ENCODE peak calls at places on chromosomes 16 and 17, in six cellular contexts. One of them, this sample, is unnamed.

GRCh38 chr17:79930786-79931516 is 91.7 kb upstream of the CBX4 start:
- DNase-seq in CD4-positive, alpha-beta T cell: no peak
- DNase-seq in adrenal gland: no peak
- DNase-seq in IMR-90: no peak
- DNase-seq in coronary artery: no peak
- DNase-seq in fibroblast of mammary gland: no peak
- DNase-seq in this sample: no peak

GRCh38 chr16:85615852-85616607 is 2.9 kb downstream of the GSE1 start:
- DNase-seq in CD4-positive, alpha-beta T cell: peak
- DNase-seq in adrenal gland: peak
- DNase-seq in IMR-90: peak
- DNase-seq in coronary artery: peak
- DNase-seq in fibroblast of mammary gland: peak
- DNase-seq in this sample: peak

GRCh38 chr17:41792835-41793748 is 6.6 kb upstream of the JUP start:
- DNase-seq in CD4-positive, alpha-beta T cell: no peak
- DNase-seq in adrenal gland: no peak
- DNase-seq in IMR-90: peak
- DNase-seq in coronary artery: peak
- DNase-seq in fibroblast of mammary gland: no peak
- DNase-seq in this sample: peak

GRCh38 chr17:65173284-65173793 is 36.2 kb downstream of the RGS9 start:
- DNase-seq in CD4-positive, alpha-beta T cell: peak
- DNase-seq in adrenal gland: peak
- DNase-seq in IMR-90: peak
- DNase-seq in coronary artery: no peak
- DNase-seq in fibroblast of mammary gland: peak
- DNase-seq in this sample: peak

GRCh38 chr16:77840623-77841274 is 52.4 kb downstream of the VAT1L start:
- DNase-seq in CD4-positive, alpha-beta T cell: no peak
- DNase-seq in adrenal gland: no peak
- DNase-seq in IMR-90: peak
- DNase-seq in coronary artery: no peak
- DNase-seq in fibroblast of mammary gland: no peak
- DNase-seq in this sample: no peak

GRCh38 chr17:36616391-36617029 is 15.1 kb downstream of the MRM1 start:
- DNase-seq in CD4-positive, alpha-beta T cell: no peak
- DNase-seq in adrenal gland: no peak
- DNase-seq in IMR-90: no peak
- DNase-seq in coronary artery: no peak
- DNase-seq in fibroblast of mammary gland: no peak
- DNase-seq in this sample: no peak

GRCh38 chr17:48617515-48618365 is 2.6 kb upstream of the HOXB8 start:
- DNase-seq in CD4-positive, alpha-beta T cell: no peak
- DNase-seq in adrenal gland: no peak
- DNase-seq in IMR-90: no peak
- DNase-seq in coronary artery: no peak
- DNase-seq in fibroblast of mammary gland: no peak
- DNase-seq in this sample: no peak

GRCh38 chr16:53417011-53417410 is 17.3 kb upstream of the RBL2 start:
- DNase-seq in CD4-positive, alpha-beta T cell: no peak
- DNase-seq in adrenal gland: no peak
- DNase-seq in IMR-90: peak
- DNase-seq in coronary artery: no peak
- DNase-seq in fibroblast of mammary gland: peak
- DNase-seq in this sample: no peak

GRCh38 chr16:5693426-5693825 is 595.8 kb upstream of the EEF2KMT start:
- DNase-seq in CD4-positive, alpha-beta T cell: no peak
- DNase-seq in adrenal gland: no peak
- DNase-seq in IMR-90: no peak
- DNase-seq in coronary artery: no peak
- DNase-seq in fibroblast of mammary gland: no peak
- DNase-seq in this sample: no peak

GRCh38 chr17:50279181-50279526 is 4.9 kb downstream of the TMEM92 start:
- DNase-seq in CD4-positive, alpha-beta T cell: no peak
- DNase-seq in adrenal gland: no peak
- DNase-seq in IMR-90: peak
- DNase-seq in coronary artery: no peak
- DNase-seq in fibroblast of mammary gland: peak
- DNase-seq in this sample: peak

GRCh38 chr16:907361-907760 is 63.4 kb downstream of the LMF1 start:
- DNase-seq in CD4-positive, alpha-beta T cell: no peak
- DNase-seq in adrenal gland: no peak
- DNase-seq in IMR-90: no peak
- DNase-seq in coronary artery: no peak
- DNase-seq in fibroblast of mammary gland: no peak
- DNase-seq in this sample: no peak

GRCh38 chr16:81885976-81886586 is 107.0 kb downstream of the PLCG2 start:
- DNase-seq in CD4-positive, alpha-beta T cell: no peak
- DNase-seq in adrenal gland: no peak
- DNase-seq in IMR-90: peak
- DNase-seq in coronary artery: no peak
- DNase-seq in fibroblast of mammary gland: peak
- DNase-seq in this sample: peak

GRCh38 chr16:73215482-73216377 is 167.8 kb upstream of the ZFHX3 start:
- DNase-seq in CD4-positive, alpha-beta T cell: no peak
- DNase-seq in adrenal gland: no peak
- DNase-seq in IMR-90: peak
- DNase-seq in coronary artery: no peak
- DNase-seq in fibroblast of mammary gland: peak
- DNase-seq in this sample: no peak

GRCh38 chr17:66679631-66680517 is 155.0 kb upstream of the CACNG5 start:
- DNase-seq in CD4-positive, alpha-beta T cell: no peak
- DNase-seq in adrenal gland: no peak
- DNase-seq in IMR-90: no peak
- DNase-seq in coronary artery: peak
- DNase-seq in fibroblast of mammary gland: no peak
- DNase-seq in this sample: no peak

GRCh38 chr16:19857593-19857992 is 27.1 kb downstream of the GPRC5B start:
- DNase-seq in CD4-positive, alpha-beta T cell: no peak
- DNase-seq in adrenal gland: no peak
- DNase-seq in IMR-90: no peak
- DNase-seq in coronary artery: no peak
- DNase-seq in fibroblast of mammary gland: no peak
- DNase-seq in this sample: no peak

GRCh38 chr17:81859906-81860755 is at the start of gene P4HB:
- DNase-seq in CD4-positive, alpha-beta T cell: no peak
- DNase-seq in adrenal gland: peak
- DNase-seq in IMR-90: no peak
- DNase-seq in coronary artery: no peak
- DNase-seq in fibroblast of mammary gland: no peak
- DNase-seq in this sample: peak

GRCh38 chr17:7064248-7064647 is 15.8 kb downstream of the CLEC10A start:
- DNase-seq in CD4-positive, alpha-beta T cell: no peak
- DNase-seq in adrenal gland: no peak
- DNase-seq in IMR-90: no peak
- DNase-seq in coronary artery: no peak
- DNase-seq in fibroblast of mammary gland: peak
- DNase-seq in this sample: no peak

GRCh38 chr16:10976663-10977062 is 32.3 kb downstream of the CLEC16A start:
- DNase-seq in CD4-positive, alpha-beta T cell: no peak
- DNase-seq in adrenal gland: no peak
- DNase-seq in IMR-90: no peak
- DNase-seq in coronary artery: no peak
- DNase-seq in fibroblast of mammary gland: no peak
- DNase-seq in this sample: no peak

GRCh38 chr16:62638324-62638911 is 602.2 kb upstream of the CDH8 start:
- DNase-seq in CD4-positive, alpha-beta T cell: no peak
- DNase-seq in adrenal gland: no peak
- DNase-seq in IMR-90: no peak
- DNase-seq in coronary artery: no peak
- DNase-seq in fibroblast of mammary gland: no peak
- DNase-seq in this sample: no peak

GRCh38 chr17:40540448-40540847 is 24.8 kb downstream of the CCR7 start:
- DNase-seq in CD4-positive, alpha-beta T cell: peak
- DNase-seq in adrenal gland: peak
- DNase-seq in IMR-90: no peak
- DNase-seq in coronary artery: no peak
- DNase-seq in fibroblast of mammary gland: no peak
- DNase-seq in this sample: no peak

GRCh38 chr17:10120749-10121148 is 77.7 kb downstream of the GAS7 start:
- DNase-seq in CD4-positive, alpha-beta T cell: no peak
- DNase-seq in adrenal gland: no peak
- DNase-seq in IMR-90: peak
- DNase-seq in coronary artery: no peak
- DNase-seq in fibroblast of mammary gland: no peak
- DNase-seq in this sample: no peak

GRCh38 chr17:5870231-5870953 is 199.8 kb upstream of the WSCD1 start:
- DNase-seq in CD4-positive, alpha-beta T cell: no peak
- DNase-seq in adrenal gland: no peak
- DNase-seq in IMR-90: no peak
- DNase-seq in coronary artery: no peak
- DNase-seq in fibroblast of mammary gland: no peak
- DNase-seq in this sample: no peak

GRCh38 chr17:614637-615546 is 99.7 kb downstream of the VPS53 start:
- DNase-seq in CD4-positive, alpha-beta T cell: no peak
- DNase-seq in adrenal gland: peak
- DNase-seq in IMR-90: peak
- DNase-seq in coronary artery: peak
- DNase-seq in fibroblast of mammary gland: peak
- DNase-seq in this sample: no peak

GRCh38 chr17:53150101-53150698 is 672.5 kb upstream of the KIF2B start:
- DNase-seq in CD4-positive, alpha-beta T cell: no peak
- DNase-seq in adrenal gland: no peak
- DNase-seq in IMR-90: no peak
- DNase-seq in coronary artery: no peak
- DNase-seq in fibroblast of mammary gland: no peak
- DNase-seq in this sample: no peak

GRCh38 chr17:79519152-79519523 is 91.7 kb downstream of the RBFOX3 start:
- DNase-seq in CD4-positive, alpha-beta T cell: no peak
- DNase-seq in adrenal gland: no peak
- DNase-seq in IMR-90: no peak
- DNase-seq in coronary artery: no peak
- DNase-seq in fibroblast of mammary gland: no peak
- DNase-seq in this sample: no peak

GRCh38 chr17:38320482-38320881 is 23.3 kb downstream of the GPR179 start:
- DNase-seq in CD4-positive, alpha-beta T cell: no peak
- DNase-seq in adrenal gland: no peak
- DNase-seq in IMR-90: no peak
- DNase-seq in coronary artery: peak
- DNase-seq in fibroblast of mammary gland: no peak
- DNase-seq in this sample: peak
- TF ChIP-seq CTCF in CD4-positive, alpha-beta T cell: no peak
- TF ChIP-seq CTCF in adrenal gland: no peak
- TF ChIP-seq CTCF in IMR-90: no peak
- TF ChIP-seq CTCF in coronary artery: no peak
- TF ChIP-seq CTCF in fibroblast of mammary gland: no peak
- TF ChIP-seq CTCF in this sample: no peak

GRCh38 chr17:55964191-55964590 is 189.1 kb upstream of the ANKFN1 start:
- DNase-seq in CD4-positive, alpha-beta T cell: no peak
- DNase-seq in adrenal gland: no peak
- DNase-seq in IMR-90: no peak
- DNase-seq in coronary artery: no peak
- DNase-seq in fibroblast of mammary gland: no peak
- DNase-seq in this sample: no peak
- TF ChIP-seq CTCF in CD4-positive, alpha-beta T cell: no peak
- TF ChIP-seq CTCF in adrenal gland: no peak
- TF ChIP-seq CTCF in IMR-90: no peak
- TF ChIP-seq CTCF in coronary artery: no peak
- TF ChIP-seq CTCF in fibroblast of mammary gland: no peak
- TF ChIP-seq CTCF in this sample: no peak

GRCh38 chr16:13102401-13102800 is 201.0 kb downstream of the SHISA9 start:
- DNase-seq in CD4-positive, alpha-beta T cell: no peak
- DNase-seq in adrenal gland: no peak
- DNase-seq in IMR-90: no peak
- DNase-seq in coronary artery: no peak
- DNase-seq in fibroblast of mammary gland: no peak
- DNase-seq in this sample: no peak

GRCh38 chr16:13099822-13100221 is 198.4 kb downstream of the SHISA9 start:
- DNase-seq in CD4-positive, alpha-beta T cell: no peak
- DNase-seq in adrenal gland: no peak
- DNase-seq in IMR-90: no peak
- DNase-seq in coronary artery: no peak
- DNase-seq in fibroblast of mammary gland: no peak
- DNase-seq in this sample: no peak

GRCh38 chr16:13098536-13098935 is 197.1 kb downstream of the SHISA9 start:
- DNase-seq in CD4-positive, alpha-beta T cell: no peak
- DNase-seq in adrenal gland: no peak
- DNase-seq in IMR-90: no peak
- DNase-seq in coronary artery: no peak
- DNase-seq in fibroblast of mammary gland: peak
- DNase-seq in this sample: no peak

GRCh38 chr16:13101828-13102227 is 200.4 kb downstream of the SHISA9 start:
- DNase-seq in CD4-positive, alpha-beta T cell: no peak
- DNase-seq in adrenal gland: no peak
- DNase-seq in IMR-90: no peak
- DNase-seq in coronary artery: no peak
- DNase-seq in fibroblast of mammary gland: no peak
- DNase-seq in this sample: no peak

GRCh38 chr16:13100970-13101369 is 199.6 kb downstream of the SHISA9 start:
- DNase-seq in CD4-positive, alpha-beta T cell: no peak
- DNase-seq in adrenal gland: no peak
- DNase-seq in IMR-90: no peak
- DNase-seq in coronary artery: no peak
- DNase-seq in fibroblast of mammary gland: no peak
- DNase-seq in this sample: no peak
- TF ChIP-seq CTCF in CD4-positive, alpha-beta T cell: no peak
- TF ChIP-seq CTCF in adrenal gland: no peak
- TF ChIP-seq CTCF in IMR-90: no peak
- TF ChIP-seq CTCF in coronary artery: no peak
- TF ChIP-seq CTCF in fibroblast of mammary gland: no peak
- TF ChIP-seq CTCF in this sample: no peak

GRCh38 chr16:87186440-87186839 is 130.8 kb downstream of the C16orf95 start:
- DNase-seq in CD4-positive, alpha-beta T cell: no peak
- DNase-seq in adrenal gland: no peak
- DNase-seq in IMR-90: no peak
- DNase-seq in coronary artery: no peak
- DNase-seq in fibroblast of mammary gland: no peak
- DNase-seq in this sample: no peak

GRCh38 chr16:87186876-87187533 is 130.2 kb downstream of the C16orf95 start:
- DNase-seq in CD4-positive, alpha-beta T cell: no peak
- DNase-seq in adrenal gland: no peak
- DNase-seq in IMR-90: no peak
- DNase-seq in coronary artery: no peak
- DNase-seq in fibroblast of mammary gland: no peak
- DNase-seq in this sample: no peak

GRCh38 chr16:87183647-87184046 is 133.5 kb downstream of the C16orf95 start:
- DNase-seq in CD4-positive, alpha-beta T cell: no peak
- DNase-seq in adrenal gland: no peak
- DNase-seq in IMR-90: no peak
- DNase-seq in coronary artery: no peak
- DNase-seq in fibroblast of mammary gland: no peak
- DNase-seq in this sample: no peak

GRCh38 chr16:87185983-87186382 is 131.2 kb downstream of the C16orf95 start:
- DNase-seq in CD4-positive, alpha-beta T cell: no peak
- DNase-seq in adrenal gland: no peak
- DNase-seq in IMR-90: no peak
- DNase-seq in coronary artery: no peak
- DNase-seq in fibroblast of mammary gland: no peak
- DNase-seq in this sample: no peak

DNA sequence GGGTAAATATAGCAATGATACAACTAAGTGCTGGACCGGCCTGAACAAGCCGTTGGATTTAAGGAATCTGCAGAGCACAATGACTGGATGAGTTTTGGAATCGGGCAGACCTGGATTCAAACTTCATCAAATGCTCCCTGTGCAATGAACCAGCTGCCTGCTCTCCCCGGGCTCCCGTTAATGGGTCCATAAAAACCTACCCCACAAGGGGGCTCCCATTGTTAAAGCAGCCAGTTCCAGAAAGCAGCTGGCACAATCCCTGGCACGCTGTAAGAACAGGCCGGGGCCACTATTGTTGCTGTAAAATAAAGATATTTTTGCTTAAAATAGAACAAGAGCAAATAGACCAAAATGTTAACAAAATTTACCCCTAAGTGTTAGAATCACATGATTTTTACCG is 131.9 kb downstream of the C16orf95 start:
- DNase-seq in CD4-positive, alpha-beta T cell: no peak
- DNase-seq in adrenal gland: no peak
- DNase-seq in IMR-90: no peak
- DNase-seq in coronary artery: no peak
- DNase-seq in fibroblast of mammary gland: no peak
- DNase-seq in this sample: no peak
- TF ChIP-seq CTCF in CD4-positive, alpha-beta T cell: no peak
- TF ChIP-seq CTCF in adrenal gland: no peak
- TF ChIP-seq CTCF in IMR-90: peak
- TF ChIP-seq CTCF in coronary artery: no peak
- TF ChIP-seq CTCF in fibroblast of mammary gland: peak
- TF ChIP-seq CTCF in this sample: no peak

This sample was measured in Calu3.